ENCODE peak calls at places on chromosome 15, in seven cellular contexts. V, F, G, Y, P, X and O are unnamed samples.

GRCh38 chr15:82122754-82123400 is 77.1 kb upstream of the MEX3B start:
- DNase-seq in V (no peak), F (peak; percentile 46), G (no peak), Y (peak; percentile 78), P (no peak), X (no peak), O (peak; percentile 11)

GRCh38 chr15:69823223-69823907 is 274.4 kb downstream of the TLE3 start:
- DNase-seq in V (no peak), F (peak; percentile 28), G (no peak), Y (no peak), P (no peak), X (no peak), O (no peak)

GRCh38 chr15:50880651-50881114 is 27.8 kb upstream of the AP4E1 start:
- DNase-seq in V (peak; percentile 66), F (no peak), G (no peak), Y (no peak), P (no peak), X (no peak), O (peak; percentile 75)

GRCh38 chr15:44713006-44713966 is 2.0 kb downstream of the B2M start:
- DNase-seq in V (peak; percentile 52), F (no peak), G (no peak), Y (no peak), P (no peak), X (no peak), O (peak; percentile 56)

GRCh38 chr15:90750186-90750585 is 33.0 kb downstream of the BLM start:
- DNase-seq in V (peak; percentile 84), F (no peak), G (no peak), Y (no peak), P (no peak), X (no peak), O (no peak)

GRCh38 chr15:31278056-31278445 is 48.6 kb upstream of the KLF13 start:
- DNase-seq in V (no peak), F (no peak), G (no peak), Y (no peak), P (no peak), X (peak; percentile 57), O (no peak)

GRCh38 chr15:43748376-43748775 is 2.1 kb downstream of the PDIA3 start:
- DNase-seq in V (no peak), F (no peak), G (no peak), Y (no peak), P (no peak), X (no peak), O (peak; percentile 43)

GRCh38 chr15:43789409-43789808 is 2.7 kb upstream of the SERF2 start:
- DNase-seq in V (no peak), F (no peak), G (no peak), Y (no peak), P (no peak), X (no peak), O (no peak)

GRCh38 chr15:58604455-58604923 is 145.0 kb downstream of the ADAM10 start:
- DNase-seq in V (no peak), F (no peak), G (no peak), Y (no peak), P (no peak), X (no peak), O (no peak)

GRCh38 chr15:65945616-65946015 is 76.3 kb downstream of the RAB11A start:
- DNase-seq in V (peak; percentile 12), F (no peak), G (no peak), Y (no peak), P (no peak), X (no peak), O (peak; percentile 14)

GRCh38 chr15:51132384-51133139 is 37.9 kb upstream of the TNFAIP8L3 start:
- DNase-seq in V (peak; percentile 42), F (peak; percentile 32), G (peak; percentile 49), Y (peak; percentile 59), P (no peak), X (no peak), O (peak; percentile 12)

GRCh38 chr15:80760971-80761370 is 18.2 kb upstream of the CEMIP start:
- DNase-seq in V (no peak), F (no peak), G (no peak), Y (no peak), P (no peak), X (no peak), O (no peak)

GRCh38 chr15:38389924-38390542 is 63.9 kb upstream of the FAM98B start:
- DNase-seq in V (peak; percentile 54), F (peak; percentile 12), G (peak; percentile 77), Y (peak; percentile 38), P (peak; percentile 63), X (no peak), O (peak; percentile 75)

GRCh38 chr15:49979705-49980382 is 139.2 kb downstream of the ATP8B4 start:
- DNase-seq in V (no peak), F (no peak), G (no peak), Y (no peak), P (no peak), X (no peak), O (no peak)

GRCh38 chr15:66578286-66578875 is 12.6 kb upstream of the LCTL start:
- DNase-seq in V (peak; percentile 42), F (no peak), G (no peak), Y (no peak), P (no peak), X (no peak), O (no peak)

GRCh38 chr15:22873204-22873701 is 34.8 kb downstream of the NIPA2 start:
- DNase-seq in V (no peak), F (peak; percentile 74), G (no peak), Y (no peak), P (no peak), X (no peak), O (no peak)

GRCh38 chr15:101024111-101024695 is 105.0 kb downstream of the LRRK1 start:
- DNase-seq in V (no peak), F (no peak), G (peak; percentile 13), Y (peak; percentile 45), P (peak; percentile 72), X (peak; percentile 55), O (no peak)

GRCh38 chr15:93089855-93090305 is 869 bp upstream of the RGMA start:
- DNase-seq in V (no peak), F (no peak), G (no peak), Y (peak; percentile 22), P (peak; percentile 84), X (no peak), O (no peak)

GRCh38 chr15:36449084-36449661 is 130.3 kb upstream of the CDIN1 start:
- DNase-seq in V (no peak), F (peak; percentile 30), G (no peak), Y (no peak), P (no peak), X (no peak), O (peak; percentile 90)

GRCh38 chr15:55031732-55032131 is 165.0 kb downstream of the RSL24D1 start:
- DNase-seq in V (no peak), F (no peak), G (no peak), Y (no peak), P (peak; percentile 55), X (no peak), O (no peak)

GRCh38 chr15:37015476-37015875 is 84.9 kb downstream of the MEIS2 start:
- DNase-seq in V (no peak), F (no peak), G (no peak), Y (no peak), P (no peak), X (no peak), O (no peak)

GRCh38 chr15:41928100-41928499 is 34.2 kb upstream of the SPTBN5 start:
- DNase-seq in V (no peak), F (no peak), G (no peak), Y (no peak), P (peak; percentile 20), X (no peak), O (no peak)

GRCh38 chr15:69305204-69305931 is 6.7 kb downstream of the PAQR5 start:
- DNase-seq in V (peak; percentile 86), F (peak; percentile 67), G (peak; percentile 67), Y (no peak), P (no peak), X (no peak), O (no peak)

GRCh38 chr15:88467935-88468528 is 524 bp downstream of the MRPS11 start:
- DNase-seq in V (peak; percentile 52), F (no peak), G (no peak), Y (no peak), P (no peak), X (no peak), O (peak; percentile 50)

GRCh38 chr15:60374628-60375081 is 23.1 kb downstream of the ANXA2 start:
- DNase-seq in V (no peak), F (peak; percentile 40), G (no peak), Y (no peak), P (no peak), X (no peak), O (no peak)
- TF ChIP-seq POLR2A in V (no peak), F (no peak), G (no peak), Y (no peak), P (no peak), X (no peak), O (no peak)

GRCh38 chr15:85667491-85668424 is 127.0 kb downstream of the KLHL25 start:
- DNase-seq in V (peak; percentile 67), F (peak; percentile 33), G (peak; percentile 25), Y (peak; percentile 46), P (no peak), X (no peak), O (peak; percentile 22)
- TF ChIP-seq POLR2A in V (no peak), F (no peak), G (no peak), Y (no peak), P (no peak), X (peak; percentile 20), O (no peak)

GRCh38 chr15:75639709-75640482 is at the start of gene IMP3:
- DNase-seq in V (peak; percentile 100), F (no peak), G (peak; percentile 96), Y (peak; percentile 91), P (peak; percentile 97), X (peak; percentile 99), O (peak; percentile 97)
- TF ChIP-seq POLR2A in V (peak; percentile 99), F (peak; percentile 90), G (peak; percentile 99), Y (peak; percentile 87), P (peak; percentile 82), X (peak; percentile 89), O (peak; percentile 99)

GRCh38 chr15:74628199-74628598 is 12.6 kb downstream of the CLK3 start:
- DNase-seq in V (no peak), F (no peak), G (no peak), Y (no peak), P (no peak), X (no peak), O (no peak)
- TF ChIP-seq POLR2A in V (no peak), F (no peak), G (no peak), Y (no peak), P (no peak), X (no peak), O (no peak)

GRCh38 chr15:63595066-63595465 is 2.1 kb upstream of the FBXL22 start:
- DNase-seq in V (no peak), F (no peak), G (no peak), Y (no peak), P (peak; percentile 72), X (no peak), O (no peak)
- TF ChIP-seq POLR2A in V (no peak), F (no peak), G (no peak), Y (no peak), P (no peak), X (no peak), O (no peak)

DNA sequence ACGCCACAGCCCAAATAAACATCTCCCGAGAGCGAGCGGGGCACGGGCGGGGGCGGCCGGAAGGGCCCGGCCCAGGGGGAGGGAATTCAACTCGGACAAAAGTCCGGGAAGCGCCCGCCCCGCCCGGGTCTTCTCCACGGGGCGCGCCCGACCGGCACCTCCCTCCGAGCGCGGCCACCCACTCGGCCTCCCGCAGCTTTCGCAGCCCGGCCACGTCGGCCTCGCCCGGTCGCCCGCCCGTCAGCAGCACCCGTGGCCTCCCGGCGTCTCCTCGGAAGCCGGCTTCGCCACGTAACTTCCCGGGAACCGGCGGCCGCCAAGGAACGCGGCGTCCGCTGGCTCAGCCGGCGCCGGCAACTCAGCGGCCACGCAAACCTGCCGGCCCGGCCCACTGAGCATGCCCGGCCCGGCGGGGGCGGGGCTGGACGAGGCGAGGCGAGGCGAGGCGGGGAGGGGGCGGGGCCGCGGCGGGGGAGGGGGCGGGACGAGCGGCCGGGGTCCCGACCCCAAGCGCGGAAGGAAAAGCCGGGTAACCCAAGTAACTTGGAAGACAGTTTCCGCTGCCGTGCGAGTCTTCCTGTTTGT is at the start of gene TJP1:
- DNase-seq in V (no peak), F (peak; percentile 42), G (peak; percentile 81), Y (peak; percentile 78), P (peak; percentile 89), X (peak; percentile 83), O (peak; percentile 18)
- TF ChIP-seq POLR2A in V (no peak), F (peak; percentile 91), G (peak; percentile 81), Y (peak; percentile 81), P (peak; percentile 53), X (no peak), O (no peak)